ENCODE peak calls at places on chromosomes 12 and 14, in nine cellular contexts. Z is NCI-H510A treated with DMSO at 0.1 percent for 48 hours; M is NCI-H460; S is cardiac fibroblast; Y is GOT3; K is activated T-cell treated with anti-CD3 and anti-CD28 coated beads, Interleukin-2, amount 50 U/mL, for 1 hour; G is activated T-helper 1 cell treated with anti-CD3 and anti-CD28 coated beads, Interleukin-12 subunit alpha, Interleukin-12 subunit beta, Interleukin-2, Interleukin-4 antibody, amounts not matched to agents 30 ng/mL and 10 ng/mL and 1 ng/mL, durations not matched to agents 14 hours and 24 hours and 36 hours; R is SW480; L is iPS-NIHi11. X is an unnamed sample.

GRCh38 chr14:50910495-50911420 is 33.5 kb downstream of the PYGL start:
- DNase-seq in Z (no peak), M (no peak), S (no peak), Y (no peak), K (no peak), G (no peak), R (no peak), L (no peak), X (no peak)

GRCh38 chr14:96086574-96087077 is 47.5 kb downstream of the C14orf132 start:
- DNase-seq in Z (no peak), M (no peak), S (no peak), Y (no peak), K (no peak), G (no peak), R (peak; percentile 25), L (no peak), X (no peak)

GRCh38 chr12:124675881-124676688 is 108.7 kb upstream of the NCOR2 start:
- DNase-seq in Z (no peak), M (no peak), S (peak; percentile 42), Y (no peak), K (no peak), G (no peak), R (no peak), L (no peak), X (no peak)

GRCh38 chr14:50121506-50121905 is 5.1 kb upstream of the VCPKMT start:
- DNase-seq in Z (no peak), M (no peak), S (no peak), Y (no peak), K (no peak), G (no peak), R (no peak), L (no peak), X (no peak)

GRCh38 chr12:39239484-39240143 is 203.3 kb downstream of the KIF21A start:
- DNase-seq in Z (no peak), M (no peak), S (no peak), Y (no peak), K (no peak), G (no peak), R (no peak), L (no peak), X (no peak)

GRCh38 chr12:57164966-57165365 is 17.5 kb upstream of the LRP1-AS start:
- DNase-seq in Z (no peak), M (no peak), S (peak; percentile 56), Y (no peak), K (no peak), G (no peak), R (no peak), L (no peak), X (no peak)

GRCh38 chr14:56005580-56006053 is 112.6 kb upstream of the PELI2 start:
- DNase-seq in Z (no peak), M (peak; percentile 8), S (peak; percentile 48), Y (no peak), K (no peak), G (no peak), R (no peak), L (no peak), X (no peak)

GRCh38 chr12:122841544-122842321 is 6.5 kb downstream of the HIP1R start:
- DNase-seq in Z (peak; percentile 69), M (no peak), S (peak; percentile 35), Y (no peak), K (no peak), G (no peak), R (no peak), L (no peak), X (no peak)

GRCh38 chr12:94829552-94829951 is 173.9 kb downstream of the NDUFA12 start:
- DNase-seq in Z (no peak), M (no peak), S (no peak), Y (no peak), K (no peak), G (no peak), R (no peak), L (no peak), X (no peak)

GRCh38 chr12:116222358-116222757 is 55.1 kb downstream of the MED13L start:
- DNase-seq in Z (peak; percentile 75), M (peak; percentile 13), S (peak; percentile 95), Y (no peak), K (no peak), G (no peak), R (peak; percentile 16), L (no peak), X (no peak)

GRCh38 chr12:52837341-52837741 is 3.2 kb upstream of the KRT79 start:
- DNase-seq in Z (no peak), M (no peak), S (peak; percentile 80), Y (no peak), K (no peak), G (no peak), R (peak; percentile 39), L (no peak), X (no peak)

GRCh38 chr12:95083471-95083870 is 10.1 kb upstream of the NR2C1 start:
- DNase-seq in Z (no peak), M (no peak), S (peak; percentile 45), Y (no peak), K (no peak), G (no peak), R (no peak), L (no peak), X (no peak)

GRCh38 chr14:73743431-73743931 is 29.3 kb upstream of the PNMA1 start:
- DNase-seq in Z (no peak), M (no peak), S (no peak), Y (no peak), K (peak; percentile 66), G (peak; percentile 55), R (no peak), L (no peak), X (peak; percentile 75)

GRCh38 chr12:50985322-50985721 is 33.0 kb downstream of the HIGD1C start:
- DNase-seq in Z (no peak), M (no peak), S (peak; percentile 79), Y (peak; percentile 92), K (no peak), G (no peak), R (no peak), L (no peak), X (no peak)

GRCh38 chr12:52836491-52837175 is 2.5 kb upstream of the KRT79 start:
- DNase-seq in Z (no peak), M (no peak), S (no peak), Y (no peak), K (no peak), G (no peak), R (no peak), L (no peak), X (no peak)

GRCh38 chr12:47014474-47014873 is 64.9 kb upstream of the PCED1B start:
- DNase-seq in Z (no peak), M (no peak), S (peak; percentile 68), Y (no peak), K (no peak), G (no peak), R (no peak), L (no peak), X (no peak)

GRCh38 chr14:64692597-64693350 is 11.4 kb upstream of the PLEKHG3 start:
- DNase-seq in Z (no peak), M (no peak), S (peak; percentile 47), Y (no peak), K (no peak), G (no peak), R (no peak), L (no peak), X (no peak)

GRCh38 chr12:101678081-101678480 is 19.4 kb upstream of the CHPT1 start:
- DNase-seq in Z (no peak), M (no peak), S (no peak), Y (no peak), K (no peak), G (no peak), R (no peak), L (no peak), X (no peak)

GRCh38 chr12:69684472-69684871 is 14.6 kb downstream of the BEST3 start:
- DNase-seq in Z (no peak), M (no peak), S (no peak), Y (no peak), K (no peak), G (no peak), R (no peak), L (no peak), X (no peak)

GRCh38 chr12:19694627-19695026 is 255.3 kb downstream of the AEBP2 start:
- DNase-seq in Z (no peak), M (no peak), S (peak; percentile 53), Y (no peak), K (no peak), G (no peak), R (no peak), L (no peak), X (no peak)

GRCh38 chr14:40679256-40679655 is 927.4 kb upstream of the LRFN5 start:
- DNase-seq in Z (no peak), M (no peak), S (no peak), Y (no peak), K (no peak), G (no peak), R (no peak), L (no peak), X (no peak)

GRCh38 chr12:3054993-3055711 is 22.0 kb upstream of the TSPAN9 start:
- DNase-seq in Z (no peak), M (no peak), S (peak; percentile 58), Y (no peak), K (no peak), G (no peak), R (no peak), L (no peak), X (no peak)

GRCh38 chr14:64035143-64035542 is 182.3 kb downstream of the SYNE2 start:
- DNase-seq in Z (no peak), M (no peak), S (no peak), Y (no peak), K (no peak), G (no peak), R (no peak), L (no peak), X (no peak)

X was measured in KG1.